ENCODE peak calls at places on chromosome 1, in ten cellular contexts. One of them, this sample, is unnamed. For H3K4me1, the result is how much of the 10 kb centered on the place peaks cover.

GRCh38 chr1:167474191-167474641 is 44.1 kb downstream of the CD247 start:
- DNase-seq in tibial artery: no peak
- DNase-seq in cardiac muscle cell: no peak
- DNase-seq in aorta: no peak
- DNase-seq in K562: no peak
- DNase-seq in endodermal cell: peak
- DNase-seq in left lung: no peak
- DNase-seq in fibroblast of lung: no peak
- DNase-seq in thyroid gland: peak
- DNase-seq in upper lobe of right lung: peak
- DNase-seq in this sample: no peak

GRCh38 chr1:78005755-78006154 is 1.0 kb downstream of the DNAJB4 start:
- DNase-seq in tibial artery: no peak
- DNase-seq in cardiac muscle cell: peak
- DNase-seq in aorta: no peak
- DNase-seq in K562: peak
- DNase-seq in endodermal cell: no peak
- DNase-seq in left lung: no peak
- DNase-seq in fibroblast of lung: peak
- DNase-seq in thyroid gland: peak
- DNase-seq in upper lobe of right lung: no peak
- DNase-seq in this sample: peak

GRCh38 chr1:116346943-116347673 is 25.9 kb upstream of the ATP1A1 start:
- DNase-seq in tibial artery: no peak
- DNase-seq in cardiac muscle cell: no peak
- DNase-seq in aorta: no peak
- DNase-seq in K562: no peak
- DNase-seq in endodermal cell: no peak
- DNase-seq in left lung: no peak
- DNase-seq in fibroblast of lung: no peak
- DNase-seq in thyroid gland: no peak
- DNase-seq in upper lobe of right lung: no peak
- DNase-seq in this sample: no peak

GRCh38 chr1:160103658-160104519 is 5.5 kb upstream of the IGSF8 start:
- DNase-seq in tibial artery: no peak
- DNase-seq in cardiac muscle cell: no peak
- DNase-seq in aorta: no peak
- DNase-seq in K562: no peak
- DNase-seq in endodermal cell: peak
- DNase-seq in left lung: no peak
- DNase-seq in fibroblast of lung: no peak
- DNase-seq in thyroid gland: peak
- DNase-seq in upper lobe of right lung: peak
- DNase-seq in this sample: no peak

GRCh38 chr1:17342014-17342441 is 30.0 kb upstream of the PADI6 start:
- DNase-seq in tibial artery: no peak
- DNase-seq in cardiac muscle cell: no peak
- DNase-seq in aorta: no peak
- DNase-seq in K562: no peak
- DNase-seq in endodermal cell: peak
- DNase-seq in left lung: no peak
- DNase-seq in fibroblast of lung: no peak
- DNase-seq in thyroid gland: no peak
- DNase-seq in upper lobe of right lung: peak
- DNase-seq in this sample: no peak

GRCh38 chr1:155305881-155306391 is 2.7 kb upstream of the FDPS start:
- DNase-seq in tibial artery: no peak
- DNase-seq in cardiac muscle cell: no peak
- DNase-seq in aorta: no peak
- DNase-seq in K562: no peak
- DNase-seq in endodermal cell: peak
- DNase-seq in left lung: peak
- DNase-seq in fibroblast of lung: peak
- DNase-seq in thyroid gland: no peak
- DNase-seq in upper lobe of right lung: no peak
- DNase-seq in this sample: no peak

GRCh38 chr1:151837841-151838490 is 1.7 kb downstream of the C2CD4D start:
- DNase-seq in tibial artery: no peak
- DNase-seq in cardiac muscle cell: peak
- DNase-seq in aorta: no peak
- DNase-seq in K562: no peak
- DNase-seq in endodermal cell: no peak
- DNase-seq in left lung: peak
- DNase-seq in fibroblast of lung: no peak
- DNase-seq in thyroid gland: peak
- DNase-seq in upper lobe of right lung: peak
- DNase-seq in this sample: no peak

GRCh38 chr1:57470028-57470427 is 46.2 kb upstream of the DAB1 start:
- DNase-seq in tibial artery: no peak
- DNase-seq in cardiac muscle cell: no peak
- DNase-seq in aorta: no peak
- DNase-seq in K562: no peak
- DNase-seq in endodermal cell: no peak
- DNase-seq in left lung: no peak
- DNase-seq in fibroblast of lung: peak
- DNase-seq in thyroid gland: no peak
- DNase-seq in upper lobe of right lung: no peak
- DNase-seq in this sample: no peak

GRCh38 chr1:95753382-95754016 is 519.5 kb downstream of the RWDD3 start:
- DNase-seq in tibial artery: no peak
- DNase-seq in cardiac muscle cell: no peak
- DNase-seq in aorta: no peak
- DNase-seq in K562: no peak
- DNase-seq in endodermal cell: no peak
- DNase-seq in left lung: peak
- DNase-seq in fibroblast of lung: no peak
- DNase-seq in thyroid gland: no peak
- DNase-seq in upper lobe of right lung: no peak
- DNase-seq in this sample: no peak

GRCh38 chr1:74690909-74691308 is 17.3 kb upstream of the ERICH3 start:
- DNase-seq in tibial artery: no peak
- DNase-seq in cardiac muscle cell: no peak
- DNase-seq in aorta: no peak
- DNase-seq in K562: no peak
- DNase-seq in endodermal cell: no peak
- DNase-seq in left lung: no peak
- DNase-seq in fibroblast of lung: no peak
- DNase-seq in thyroid gland: no peak
- DNase-seq in upper lobe of right lung: no peak
- DNase-seq in this sample: no peak

GRCh38 chr1:229003233-229004031 is 267.5 kb upstream of the RAB4A start:
- DNase-seq in tibial artery: peak
- DNase-seq in cardiac muscle cell: no peak
- DNase-seq in aorta: no peak
- DNase-seq in K562: no peak
- DNase-seq in endodermal cell: no peak
- DNase-seq in left lung: no peak
- DNase-seq in fibroblast of lung: no peak
- DNase-seq in thyroid gland: no peak
- DNase-seq in upper lobe of right lung: no peak
- DNase-seq in this sample: no peak

GRCh38 chr1:38082678-38083317 is 36.2 kb upstream of the POU3F1 start:
- DNase-seq in tibial artery: no peak
- DNase-seq in cardiac muscle cell: no peak
- DNase-seq in aorta: no peak
- DNase-seq in K562: no peak
- DNase-seq in endodermal cell: no peak
- DNase-seq in left lung: no peak
- DNase-seq in fibroblast of lung: no peak
- DNase-seq in thyroid gland: no peak
- DNase-seq in upper lobe of right lung: no peak
- DNase-seq in this sample: no peak

GRCh38 chr1:35477870-35478269 is 79.3 kb downstream of the KIAA0319L start:
- DNase-seq in tibial artery: no peak
- DNase-seq in cardiac muscle cell: no peak
- DNase-seq in aorta: no peak
- DNase-seq in K562: no peak
- DNase-seq in endodermal cell: no peak
- DNase-seq in left lung: no peak
- DNase-seq in fibroblast of lung: no peak
- DNase-seq in thyroid gland: no peak
- DNase-seq in upper lobe of right lung: no peak
- DNase-seq in this sample: no peak

GRCh38 chr1:61277129-61277801 is 194.9 kb downstream of the NFIA start:
- DNase-seq in tibial artery: peak
- DNase-seq in cardiac muscle cell: no peak
- DNase-seq in aorta: peak
- DNase-seq in K562: no peak
- DNase-seq in endodermal cell: no peak
- DNase-seq in left lung: no peak
- DNase-seq in fibroblast of lung: no peak
- DNase-seq in thyroid gland: no peak
- DNase-seq in upper lobe of right lung: no peak
- DNase-seq in this sample: no peak

GRCh38 chr1:20233866-20234265 is 47.5 kb upstream of the PLA2G2C start:
- DNase-seq in tibial artery: no peak
- DNase-seq in cardiac muscle cell: no peak
- DNase-seq in aorta: no peak
- DNase-seq in K562: no peak
- DNase-seq in endodermal cell: no peak
- DNase-seq in left lung: no peak
- DNase-seq in fibroblast of lung: peak
- DNase-seq in thyroid gland: peak
- DNase-seq in upper lobe of right lung: no peak
- DNase-seq in this sample: no peak

GRCh38 chr1:171884475-171884874 is 43.2 kb downstream of the DNM3 start:
- DNase-seq in tibial artery: no peak
- DNase-seq in cardiac muscle cell: no peak
- DNase-seq in aorta: no peak
- DNase-seq in K562: no peak
- DNase-seq in endodermal cell: no peak
- DNase-seq in left lung: no peak
- DNase-seq in fibroblast of lung: no peak
- DNase-seq in thyroid gland: no peak
- DNase-seq in upper lobe of right lung: no peak
- DNase-seq in this sample: no peak

GRCh38 chr1:1000357-1001056 is 610 bp upstream of the HES4 start:
- DNase-seq in tibial artery: peak
- DNase-seq in cardiac muscle cell: peak
- DNase-seq in aorta: peak
- DNase-seq in K562: peak
- DNase-seq in endodermal cell: peak
- DNase-seq in left lung: peak
- DNase-seq in fibroblast of lung: peak
- DNase-seq in thyroid gland: peak
- DNase-seq in upper lobe of right lung: peak
- DNase-seq in this sample: no peak

GRCh38 chr1:15016526-15016925 is 137.0 kb upstream of the TMEM51 start:
- DNase-seq in tibial artery: no peak
- DNase-seq in cardiac muscle cell: no peak
- DNase-seq in aorta: no peak
- DNase-seq in K562: no peak
- DNase-seq in endodermal cell: no peak
- DNase-seq in left lung: peak
- DNase-seq in fibroblast of lung: no peak
- DNase-seq in thyroid gland: no peak
- DNase-seq in upper lobe of right lung: no peak
- DNase-seq in this sample: no peak
- H3K27ac ChIP-seq in tibial artery: no peak
- H3K27ac ChIP-seq in cardiac muscle cell: no peak
- H3K27ac ChIP-seq in aorta: no peak
- H3K27ac ChIP-seq in K562: no peak
- H3K27ac ChIP-seq in endodermal cell: no peak
- H3K27ac ChIP-seq in left lung: peak
- H3K27ac ChIP-seq in fibroblast of lung: no peak
- H3K27ac ChIP-seq in thyroid gland: no peak
- H3K27ac ChIP-seq in upper lobe of right lung: no peak
- H3K27ac ChIP-seq in this sample: no peak

DNA sequence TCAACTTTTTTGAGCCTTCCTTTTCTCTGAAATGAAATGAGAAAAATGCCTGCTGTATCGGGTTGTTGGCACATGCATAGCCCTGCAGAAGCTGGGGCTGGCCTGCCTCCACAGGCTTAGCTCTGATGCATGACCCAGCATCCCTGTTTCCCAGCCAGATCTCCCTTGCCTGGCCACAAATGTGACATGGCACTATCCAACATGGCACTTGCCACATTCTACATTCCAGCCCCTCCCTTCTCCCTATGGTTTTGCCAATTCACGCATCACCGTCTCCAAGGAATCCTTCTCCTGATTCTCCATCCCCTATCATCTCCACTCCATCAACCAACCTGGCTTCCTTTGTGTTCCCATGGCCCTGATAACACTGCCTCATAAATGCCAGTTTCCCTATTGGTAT is 13.8 kb downstream of the RNU5D-1 start:
- DNase-seq in tibial artery: no peak
- DNase-seq in cardiac muscle cell: no peak
- DNase-seq in aorta: no peak
- DNase-seq in K562: no peak
- DNase-seq in endodermal cell: peak
- DNase-seq in left lung: no peak
- DNase-seq in fibroblast of lung: no peak
- DNase-seq in thyroid gland: no peak
- DNase-seq in upper lobe of right lung: no peak
- DNase-seq in this sample: no peak
- H3K4me1 ChIP-seq in tibial artery: under half
- H3K4me1 ChIP-seq in cardiac muscle cell: under half
- H3K4me1 ChIP-seq in aorta: under half
- H3K4me1 ChIP-seq in K562: under half
- H3K4me1 ChIP-seq in endodermal cell: under half
- H3K4me1 ChIP-seq in left lung: under half
- H3K4me1 ChIP-seq in fibroblast of lung: under half
- H3K4me1 ChIP-seq in thyroid gland: under half
- H3K4me1 ChIP-seq in upper lobe of right lung: under half
- H3K4me1 ChIP-seq in this sample: under half

DNA sequence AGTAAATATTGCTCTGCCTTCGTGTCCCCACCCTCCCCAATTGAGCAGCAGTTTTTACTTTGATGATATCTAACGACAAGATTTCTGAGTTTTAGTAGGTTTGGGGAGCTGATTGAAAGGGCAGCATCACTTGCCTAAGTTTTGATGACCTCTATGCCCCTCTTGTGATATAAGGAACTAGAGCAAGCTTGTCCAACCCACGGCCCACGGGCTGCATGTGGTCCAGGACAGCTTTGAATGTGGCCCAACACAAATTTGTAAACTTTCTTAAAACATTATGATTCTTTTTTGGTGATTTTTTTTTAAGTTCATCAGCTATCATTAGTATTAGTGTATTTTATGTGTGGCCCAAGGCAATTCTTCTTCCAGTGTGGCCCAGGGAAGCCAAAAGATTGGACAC is 1.6 kb downstream of the CNIH4 start:
- DNase-seq in tibial artery: no peak
- DNase-seq in cardiac muscle cell: no peak
- DNase-seq in aorta: no peak
- DNase-seq in K562: no peak
- DNase-seq in endodermal cell: no peak
- DNase-seq in left lung: peak
- DNase-seq in fibroblast of lung: no peak
- DNase-seq in thyroid gland: no peak
- DNase-seq in upper lobe of right lung: peak
- DNase-seq in this sample: no peak
- H3K4me3 ChIP-seq in tibial artery: peak
- H3K4me3 ChIP-seq in cardiac muscle cell: peak
- H3K4me3 ChIP-seq in aorta: no peak
- H3K4me3 ChIP-seq in K562: peak
- H3K4me3 ChIP-seq in endodermal cell: peak
- H3K4me3 ChIP-seq in left lung: no peak
- H3K4me3 ChIP-seq in fibroblast of lung: peak
- H3K4me3 ChIP-seq in thyroid gland: no peak
- H3K4me3 ChIP-seq in upper lobe of right lung: peak
- H3K4me3 ChIP-seq in this sample: peak

GRCh38 chr1:186984959-186985358 is 156.2 kb downstream of the PLA2G4A start:
- DNase-seq in tibial artery: no peak
- DNase-seq in cardiac muscle cell: no peak
- DNase-seq in aorta: no peak
- DNase-seq in K562: no peak
- DNase-seq in endodermal cell: peak
- DNase-seq in left lung: no peak
- DNase-seq in fibroblast of lung: no peak
- DNase-seq in thyroid gland: no peak
- DNase-seq in upper lobe of right lung: no peak
- DNase-seq in this sample: no peak
- H3K27ac ChIP-seq in tibial artery: no peak
- H3K27ac ChIP-seq in cardiac muscle cell: no peak
- H3K27ac ChIP-seq in aorta: no peak
- H3K27ac ChIP-seq in K562: no peak
- H3K27ac ChIP-seq in endodermal cell: no peak
- H3K27ac ChIP-seq in left lung: no peak
- H3K27ac ChIP-seq in fibroblast of lung: no peak
- H3K27ac ChIP-seq in thyroid gland: no peak
- H3K27ac ChIP-seq in upper lobe of right lung: no peak
- H3K27ac ChIP-seq in this sample: no peak

This sample was measured in small intestine.